ENCODE peak calls at places on chromosomes 2 and 18, in eight cellular contexts. Z is mesothelial cell of epicardium, G is hypothalamus, I is NCI-H1092, N is NB4, Q is left cardiac atrium, A is germinal center, E is GM23338. P is an unnamed sample.

GRCh38 chr2:168643979-168644378 is 158.5 kb upstream of the NOSTRIN start:
- DNase-seq in Z (no peak), G (no peak), I (no peak), N (no peak), Q (no peak), A (no peak), E (no peak), P (no peak)

GRCh38 chr2:118936286-118936685 is 5.7 kb upstream of the MARCO start:
- DNase-seq in Z (no peak), G (no peak), I (no peak), N (no peak), Q (no peak), A (no peak), E (no peak), P (no peak)

GRCh38 chr2:204265701-204266310 is 279.5 kb upstream of the PARD3B start:
- DNase-seq in Z (no peak), G (no peak), I (peak), N (no peak), Q (no peak), A (no peak), E (no peak), P (no peak)

GRCh38 chr2:109290887-109291675 is 162.1 kb downstream of the SH3RF3 start:
- DNase-seq in Z (no peak), G (no peak), I (peak), N (no peak), Q (peak), A (no peak), E (no peak), P (no peak)

GRCh38 chr2:167192833-167193232 is 304.6 kb downstream of the XIRP2 start:
- DNase-seq in Z (no peak), G (no peak), I (no peak), N (no peak), Q (no peak), A (no peak), E (no peak), P (no peak)

GRCh38 chr2:234091432-234091879 is 41.0 kb downstream of the SPP2 start:
- DNase-seq in Z (no peak), G (no peak), I (peak), N (no peak), Q (no peak), A (no peak), E (peak), P (no peak)

GRCh38 chr2:42486145-42486906 is 7.5 kb downstream of the KCNG3 start:
- DNase-seq in Z (no peak), G (no peak), I (no peak), N (no peak), Q (no peak), A (no peak), E (no peak), P (no peak)

GRCh38 chr2:64202206-64202864 is 58.1 kb upstream of the PELI1 start:
- DNase-seq in Z (no peak), G (no peak), I (no peak), N (no peak), Q (no peak), A (no peak), E (peak), P (no peak)

GRCh38 chr18:55869965-55870585 is 282.1 kb upstream of the TCF4 start:
- DNase-seq in Z (no peak), G (no peak), I (no peak), N (no peak), Q (no peak), A (no peak), E (no peak), P (peak)